ENCODE peak calls at places on chromosomes 3 and 15, in eight cellular contexts. K is HCT116, Q is lower lobe of right lung, M is AG04450, R is cardiac muscle cell, I is ovary, X is mesenchymal stem cell, E is right cardiac atrium. L is an unnamed sample.

GRCh38 chr15:57758556-57758955 is 52.0 kb downstream of the POLR2M start:
- DNase-seq in K (no peak), Q (no peak), M (no peak), R (no peak), I (no peak), X (no peak), E (no peak), L (no peak)

GRCh38 chr3:133301194-133301593 is 98.7 kb upstream of the BFSP2 start:
- DNase-seq in K (no peak), Q (no peak), M (peak; percentile 69), R (no peak), I (no peak), X (peak; percentile 49), E (no peak), L (no peak)

GRCh38 chr15:38564557-38565286 is at the start of gene RASGRP1:
- DNase-seq in K (no peak), Q (peak; percentile 79), M (no peak), R (peak; percentile 83), I (no peak), X (peak; percentile 53), E (peak; percentile 46), L (peak; percentile 68)

GRCh38 chr3:18033581-18033980 is 291.1 kb upstream of the TBC1D5 start:
- DNase-seq in K (no peak), Q (no peak), M (no peak), R (no peak), I (no peak), X (no peak), E (no peak), L (no peak)

GRCh38 chr15:28935316-28935715 is 49.5 kb downstream of the APBA2 start:
- DNase-seq in K (no peak), Q (no peak), M (no peak), R (peak; percentile 55), I (no peak), X (peak; percentile 31), E (no peak), L (peak; percentile 42)

GRCh38 chr3:121883507-121883906 is 10.7 kb upstream of the SLC15A2 start:
- DNase-seq in K (peak; percentile 18), Q (no peak), M (no peak), R (peak; percentile 13), I (no peak), X (peak; percentile 10), E (no peak), L (no peak)

GRCh38 chr3:179473565-179473964 is 22.3 kb upstream of the GNB4 start:
- DNase-seq in K (no peak), Q (no peak), M (no peak), R (no peak), I (no peak), X (no peak), E (no peak), L (no peak)

GRCh38 chr15:59764775-59765174 is 75.7 kb upstream of the BNIP2 start:
- DNase-seq in K (peak; percentile 13), Q (no peak), M (no peak), R (no peak), I (no peak), X (no peak), E (no peak), L (no peak)

GRCh38 chr3:149879872-149880271 is 66.9 kb downstream of the RNF13 start:
- DNase-seq in K (peak; percentile 24), Q (peak; percentile 57), M (peak; percentile 16), R (peak; percentile 78), I (peak; percentile 71), X (peak; percentile 79), E (peak; percentile 66), L (peak; percentile 71)

GRCh38 chr3:185732782-185733181 is 92.1 kb downstream of the IGF2BP2 start:
- DNase-seq in K (no peak), Q (no peak), M (peak; percentile 64), R (no peak), I (no peak), X (peak; percentile 84), E (no peak), L (no peak)

GRCh38 chr3:35448681-35449080 is 190.6 kb upstream of the ARPP21 start:
- DNase-seq in K (no peak), Q (no peak), M (no peak), R (no peak), I (no peak), X (no peak), E (no peak), L (no peak)

GRCh38 chr3:45026038-45026437 is at the start of gene CLEC3B:
- DNase-seq in K (no peak), Q (peak; percentile 58), M (no peak), R (no peak), I (peak; percentile 60), X (no peak), E (peak; percentile 87), L (peak; percentile 80)

GRCh38 chr3:59540241-59540640 is 490.4 kb upstream of the CFAP20DC start:
- DNase-seq in K (no peak), Q (no peak), M (peak; percentile 4), R (no peak), I (no peak), X (no peak), E (no peak), L (no peak)
- H3K4me3 ChIP-seq in K (no peak overlapping the region), Q (no peak overlapping the region), M (no peak overlapping the region), R (no peak overlapping the region), I (no peak overlapping the region), X (no peak overlapping the region), E (no peak overlapping the region), L (no peak overlapping the region)

DNA sequence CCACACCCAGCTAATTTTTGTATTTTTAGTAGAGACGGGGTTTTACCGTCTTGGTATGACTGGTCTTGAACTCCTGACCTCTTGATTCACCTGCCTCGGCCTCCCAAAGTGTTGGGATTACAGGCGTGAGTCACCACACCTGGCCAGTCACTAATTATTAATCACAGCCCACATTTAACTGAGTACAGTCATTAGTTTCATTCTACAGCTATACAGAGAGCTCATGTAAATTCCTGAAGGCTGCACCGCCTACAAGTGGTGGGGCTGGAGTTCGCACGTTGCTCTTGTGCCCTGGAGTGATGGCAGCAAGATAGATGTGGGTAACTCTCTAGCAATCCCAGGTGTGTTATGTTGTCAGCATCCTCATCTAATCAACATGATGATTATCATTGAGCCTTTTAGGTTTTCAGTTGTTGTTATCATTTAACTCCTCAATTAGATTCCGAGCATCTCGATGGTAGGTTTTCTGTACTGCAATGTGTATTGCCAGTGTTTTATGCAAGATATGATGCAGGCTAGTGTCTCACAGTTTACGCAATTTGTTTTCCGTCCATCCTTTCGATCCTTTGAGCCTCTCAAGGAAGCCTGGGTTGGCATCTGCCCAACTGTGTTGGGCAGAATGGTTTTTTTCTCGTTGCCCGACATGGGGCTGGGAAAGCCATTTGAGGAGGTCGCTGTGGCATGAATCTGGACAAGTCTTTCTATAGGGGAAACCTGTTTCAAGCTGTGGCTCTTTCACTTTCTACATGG is 216.3 kb downstream of the LPP start:
- DNase-seq in K (no peak), Q (no peak), M (no peak), R (no peak), I (no peak), X (no peak), E (no peak), L (no peak)
- H3K4me3 ChIP-seq in K (no peak overlapping the region), Q (no peak overlapping the region), M (no peak overlapping the region), R (no peak overlapping the region), I (no peak overlapping the region), X (no peak overlapping the region), E (no peak overlapping the region), L (no peak overlapping the region)

GRCh38 chr3:38641461-38642110 is 7.9 kb downstream of the SCN5A start:
- DNase-seq in K (no peak), Q (no peak), M (no peak), R (no peak), I (peak; percentile 2), X (no peak), E (no peak), L (peak; percentile 51)

GRCh38 chr3:38644016-38644661 is 5.3 kb downstream of the SCN5A start:
- DNase-seq in K (no peak), Q (no peak), M (no peak), R (no peak), I (peak; percentile 8), X (no peak), E (no peak), L (peak; percentile 25)

GRCh38 chr3:38643592-38643991 is 5.9 kb downstream of the SCN5A start:
- DNase-seq in K (no peak), Q (no peak), M (no peak), R (no peak), I (peak; percentile 4), X (no peak), E (no peak), L (peak; percentile 44)

GRCh38 chr3:38644662-38645053 is 4.8 kb downstream of the SCN5A start:
- DNase-seq in K (no peak), Q (no peak), M (no peak), R (no peak), I (no peak), X (no peak), E (no peak), L (peak; percentile 28)

GRCh38 chr3:38643090-38643489 is 6.4 kb downstream of the SCN5A start:
- DNase-seq in K (no peak), Q (no peak), M (no peak), R (no peak), I (peak; percentile 4), X (no peak), E (no peak), L (peak; percentile 40)
- H3K4me3 ChIP-seq in K (no peak overlapping the region), Q (no peak overlapping the region), M (no peak overlapping the region), R (no peak overlapping the region), I (no peak overlapping the region), X (no peak overlapping the region), E (no peak overlapping the region), L (no peak overlapping the region)

GRCh38 chr3:8790529-8790928 is 21.1 kb upstream of the OXTR start:
- DNase-seq in K (no peak), Q (no peak), M (no peak), R (no peak), I (no peak), X (no peak), E (no peak), L (no peak)
- H3K4me3 ChIP-seq in K (no peak overlapping the region), Q (no peak overlapping the region), M (no peak overlapping the region), R (no peak overlapping the region), I (no peak overlapping the region), X (no peak overlapping the region), E (no peak overlapping the region), L (no peak overlapping the region)

GRCh38 chr3:168071971-168072645 is 23.6 kb downstream of the GOLIM4 start:
- DNase-seq in K (no peak), Q (no peak), M (no peak), R (no peak), I (no peak), X (no peak), E (no peak), L (no peak)

GRCh38 chr3:168077091-168077490 is 18.6 kb downstream of the GOLIM4 start:
- DNase-seq in K (no peak), Q (no peak), M (no peak), R (no peak), I (no peak), X (no peak), E (no peak), L (no peak)

GRCh38 chr3:168073842-168074311 is 21.8 kb downstream of the GOLIM4 start:
- DNase-seq in K (no peak), Q (no peak), M (no peak), R (no peak), I (no peak), X (no peak), E (no peak), L (no peak)

GRCh38 chr3:168066882-168067281 is 28.8 kb downstream of the GOLIM4 start:
- DNase-seq in K (no peak), Q (no peak), M (no peak), R (no peak), I (no peak), X (no peak), E (no peak), L (no peak)

DNA sequence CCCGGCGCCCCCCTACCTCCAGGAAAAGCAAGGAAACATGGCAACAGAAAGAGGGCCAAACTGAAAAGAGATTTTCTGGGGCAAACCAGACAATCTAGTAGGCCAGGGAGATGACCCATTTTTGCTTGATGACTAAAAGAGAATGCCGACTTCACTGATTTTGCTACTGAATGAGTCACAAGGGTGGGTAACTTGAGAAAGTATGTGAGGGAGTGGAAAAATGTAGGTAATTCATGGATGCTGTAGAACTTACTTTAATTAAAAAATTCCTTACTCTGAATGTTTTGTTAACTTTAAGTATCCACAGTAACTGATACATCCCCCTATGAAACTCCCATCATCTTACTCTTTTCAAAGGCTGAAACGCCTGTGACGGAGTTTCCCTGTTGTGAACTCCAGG is 24.2 kb downstream of the GOLIM4 start:
- DNase-seq in K (peak; percentile 70), Q (no peak), M (peak; percentile 43), R (no peak), I (no peak), X (peak; percentile 80), E (no peak), L (no peak)
- H3K4me3 ChIP-seq in K (no peak overlapping the region), Q (no peak overlapping the region), M (no peak overlapping the region), R (no peak overlapping the region), I (no peak overlapping the region), X (no peak overlapping the region), E (no peak overlapping the region), L (no peak overlapping the region)